ENCODE peak calls at places on chromosomes 3 and 15, in five cellular contexts. G, A, N, Z and P are unnamed samples.

GRCh38 chr3:41158947-41159346 is 40.4 kb upstream of the CTNNB1 start:
- DNase-seq in G (no peak), A (no peak), N (no peak), Z (no peak), P (no peak)

GRCh38 chr3:41710646-41711388 is 251.1 kb downstream of the ULK4 start:
- DNase-seq in G (no peak), A (no peak), N (no peak), Z (no peak), P (no peak)

GRCh38 chr3:188749010-188749617 is 422.7 kb upstream of the TPRG1 start:
- DNase-seq in G (no peak), A (peak; percentile 18), N (no peak), Z (peak; percentile 6), P (no peak)

GRCh38 chr3:60809857-60810256 is 441.4 kb downstream of the FHIT start:
- DNase-seq in G (no peak), A (no peak), N (no peak), Z (no peak), P (no peak)

GRCh38 chr15:52370010-52370409 is 74.4 kb upstream of the MYO5C start:
- DNase-seq in G (no peak), A (no peak), N (no peak), Z (no peak), P (no peak)

GRCh38 chr15:57391537-57391936 is 15.2 kb downstream of the CGNL1 start:
- DNase-seq in G (no peak), A (no peak), N (no peak), Z (no peak), P (no peak)

GRCh38 chr15:86833595-86833994 is 753.9 kb downstream of the AGBL1 start:
- DNase-seq in G (no peak), A (no peak), N (no peak), Z (no peak), P (no peak)

GRCh38 chr3:184341925-184342324 is 4.5 kb downstream of the FAM131A start:
- DNase-seq in G (no peak), A (no peak), N (peak; percentile 88), Z (no peak), P (no peak)

GRCh38 chr3:139491027-139491700 is 14.8 kb upstream of the RBP2 start:
- DNase-seq in G (no peak), A (no peak), N (peak; percentile 61), Z (no peak), P (no peak)

GRCh38 chr3:73718326-73719110 is 93.8 kb upstream of the PDZRN3 start:
- DNase-seq in G (no peak), A (no peak), N (no peak), Z (no peak), P (no peak)

GRCh38 chr15:71338251-71338650 is 223.0 kb downstream of the THSD4 start:
- DNase-seq in G (no peak), A (peak; percentile 10), N (no peak), Z (no peak), P (no peak)

GRCh38 chr3:7658294-7658693 is 797.4 kb downstream of the GRM7 start:
- DNase-seq in G (no peak), A (no peak), N (no peak), Z (no peak), P (no peak)

GRCh38 chr3:170130532-170130931 is 51.0 kb downstream of the PHC3 start:
- DNase-seq in G (no peak), A (no peak), N (no peak), Z (no peak), P (no peak)

GRCh38 chr3:23055733-23056376 is 147.3 kb upstream of the UBE2E2 start:
- DNase-seq in G (no peak), A (no peak), N (no peak), Z (no peak), P (no peak)

GRCh38 chr15:25797511-25798206 is 65.5 kb downstream of the ATP10A start:
- DNase-seq in G (no peak), A (no peak), N (no peak), Z (no peak), P (no peak)

GRCh38 chr3:108073712-108074431 is 17.0 kb downstream of the CD47 start:
- DNase-seq in G (no peak), A (no peak), N (no peak), Z (no peak), P (no peak)

GRCh38 chr15:28952666-28953491 is 67.1 kb downstream of the APBA2 start:
- DNase-seq in G (no peak), A (no peak), N (no peak), Z (no peak), P (no peak)

GRCh38 chr3:115667175-115668065 is 44.1 kb downstream of the GAP43 start:
- DNase-seq in G (no peak), A (no peak), N (no peak), Z (no peak), P (no peak)

GRCh38 chr15:67463488-67463887 is 57.4 kb upstream of the C15orf61 start:
- DNase-seq in G (no peak), A (no peak), N (no peak), Z (no peak), P (no peak)

GRCh38 chr3:13885704-13886010 is 5.8 kb upstream of the WNT7A start:
- DNase-seq in G (no peak), A (no peak), N (no peak), Z (no peak), P (no peak)

GRCh38 chr3:76859596-76859995 is 180.3 kb upstream of the ROBO2 start:
- DNase-seq in G (no peak), A (no peak), N (no peak), Z (no peak), P (no peak)

GRCh38 chr3:11534011-11534782 is 109.5 kb downstream of the VGLL4 start:
- DNase-seq in G (no peak), A (no peak), N (peak; percentile 61), Z (no peak), P (no peak)

GRCh38 chr3:151135548-151136337 is 50.3 kb downstream of the MED12L start:
- DNase-seq in G (no peak), A (peak; percentile 15), N (peak; percentile 66), Z (no peak), P (no peak)

GRCh38 chr3:192031941-192032340 is 571.0 kb downstream of the PYDC2 start:
- DNase-seq in G (no peak), A (no peak), N (no peak), Z (no peak), P (no peak)

GRCh38 chr3:58658508-58658907 is 8.1 kb downstream of the FAM3D start:
- DNase-seq in G (no peak), A (no peak), N (no peak), Z (no peak), P (no peak)

GRCh38 chr15:57340673-57341259 is 35.5 kb upstream of the CGNL1 start:
- DNase-seq in G (no peak), A (peak; percentile 72), N (peak; percentile 49), Z (peak; percentile 48), P (peak; percentile 32)

GRCh38 chr3:17643691-17644090 is 98.7 kb downstream of the TBC1D5 start:
- DNase-seq in G (no peak), A (no peak), N (no peak), Z (no peak), P (no peak)

GRCh38 chr3:61783993-61784718 is 222.8 kb downstream of the PTPRG start:
- DNase-seq in G (no peak), A (no peak), N (no peak), Z (no peak), P (no peak)

GRCh38 chr15:91936182-91936775 is 82.8 kb downstream of the SLCO3A1 start:
- DNase-seq in G (no peak), A (no peak), N (no peak), Z (no peak), P (no peak)

GRCh38 chr15:69757186-69757585 is 304.6 kb downstream of the RPLP1 start:
- DNase-seq in G (no peak), A (no peak), N (no peak), Z (no peak), P (no peak)

GRCh38 chr3:189210251-189210770 is 38.5 kb downstream of the TPRG1 start:
- DNase-seq in G (no peak), A (no peak), N (no peak), Z (no peak), P (no peak)

GRCh38 chr3:97823081-97823480 is 1.3 kb downstream of the CRYBG3 start:
- DNase-seq in G (no peak), A (no peak), N (no peak), Z (no peak), P (no peak)

GRCh38 chr3:104952587-104952986 is 414.1 kb upstream of the ALCAM start:
- DNase-seq in G (no peak), A (no peak), N (no peak), Z (no peak), P (no peak)

GRCh38 chr3:174191380-174191779 is 667.8 kb upstream of the NAALADL2 start:
- DNase-seq in G (no peak), A (no peak), N (no peak), Z (no peak), P (no peak)

DNA sequence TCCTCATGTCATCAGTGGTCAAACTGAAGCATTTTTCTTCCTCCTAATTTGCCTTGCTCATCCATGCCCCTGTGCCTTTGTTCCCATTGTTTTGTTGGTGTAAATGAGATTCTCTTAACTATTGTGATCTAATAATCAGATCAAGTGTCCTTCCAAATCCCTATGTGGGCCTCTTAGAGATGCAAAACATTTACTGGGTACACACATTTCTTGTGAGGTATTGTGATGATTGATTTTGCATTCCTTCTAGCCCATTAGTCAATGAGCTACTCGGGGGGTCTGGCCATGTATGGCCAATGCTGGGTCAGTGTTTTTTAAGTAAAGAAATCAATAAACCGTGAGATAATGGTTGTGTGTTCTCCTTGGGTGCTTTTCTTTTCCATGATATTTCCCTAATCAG is 580.4 kb downstream of the VGLL3 start:
- DNase-seq in G (no peak), A (no peak), N (no peak), Z (no peak), P (no peak)
- H3K27ac ChIP-seq in G (no peak overlapping the region), A (no peak overlapping the region), N (no peak overlapping the region), Z (no peak overlapping the region), P (no peak overlapping the region)

DNA sequence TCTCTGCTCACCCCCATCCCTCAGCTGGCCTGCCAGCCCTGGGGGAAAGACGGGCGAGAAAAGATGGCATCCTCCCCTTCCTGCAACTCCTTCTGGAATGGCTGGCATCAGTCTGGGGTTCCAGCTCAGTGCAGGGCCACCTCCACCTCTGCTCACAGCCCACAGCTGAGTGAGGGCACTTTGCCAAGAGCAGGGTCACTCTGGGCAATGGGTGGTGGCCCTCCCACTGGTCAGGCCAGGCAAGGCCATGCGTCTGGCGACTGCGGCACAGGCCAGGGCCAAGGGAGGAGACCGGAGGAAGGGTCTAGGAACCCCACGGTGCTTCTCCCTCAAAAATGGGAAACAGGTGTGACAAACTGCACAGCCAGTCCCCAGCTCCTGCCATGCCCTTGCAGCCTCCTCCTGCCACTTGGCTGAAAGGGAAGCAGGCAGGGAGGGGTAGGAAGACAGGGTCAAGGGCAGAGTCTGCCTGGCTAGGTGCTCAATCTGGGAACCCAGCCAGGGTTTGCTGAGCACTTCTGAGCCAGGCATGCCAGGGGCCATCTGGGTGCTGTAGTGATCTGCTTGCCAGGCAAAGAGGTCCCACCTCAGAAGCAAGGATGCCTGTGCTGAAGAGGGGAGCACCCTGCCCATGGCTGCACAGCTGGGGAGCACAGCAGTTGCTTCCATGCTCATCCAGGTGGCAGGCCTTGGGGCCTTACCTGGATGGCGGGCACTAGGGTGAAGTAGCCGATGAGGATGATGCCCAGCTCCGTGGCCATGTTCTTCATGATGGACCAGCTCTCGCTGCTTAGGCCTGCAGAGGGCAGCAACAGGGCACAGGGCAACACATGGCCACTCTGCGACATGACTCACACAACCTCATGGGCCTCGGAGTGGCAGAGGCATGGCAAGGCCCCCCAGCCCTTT is 41.2 kb downstream of the PTPN23 start:
- DNase-seq in G (no peak), A (no peak), N (peak; percentile 62), Z (no peak), P (no peak)
- H3K27ac ChIP-seq in G (peak overlapping the region; percentile 39), A (peak overlapping the region; percentile 31), N (peak overlapping the region; percentile 26), Z (no peak overlapping the region), P (peak overlapping the region; percentile 75)

GRCh38 chr3:45054196-45054857 is 28.2 kb downstream of the CLEC3B start:
- DNase-seq in G (no peak), A (no peak), N (no peak), Z (no peak), P (no peak)
- H3K27ac ChIP-seq in G (no peak overlapping the region), A (no peak overlapping the region), N (no peak overlapping the region), Z (no peak overlapping the region), P (no peak overlapping the region)

GRCh38 chr3:181541414-181541813 is 170.3 kb upstream of the SOX2 start:
- DNase-seq in G (no peak), A (no peak), N (no peak), Z (no peak), P (no peak)
- H3K27ac ChIP-seq in G (no peak overlapping the region), A (no peak overlapping the region), N (no peak overlapping the region), Z (no peak overlapping the region), P (no peak overlapping the region)